ENCODE peak calls at places on chromosomes 3 and 15, in four cellular contexts. H is gastrocnemius medialis, O is tibial artery, Y is psoas muscle. J is an unnamed sample. For H3K36me3, the result is how much of the 10 kb centered on the place peaks cover.

GRCh38 chr3:23395115-23395514 is 192.0 kb downstream of the UBE2E2 start:
- DNase-seq in O (no peak), Y (no peak), H (no peak), J (no peak)

GRCh38 chr3:171028025-171028778 is 1.7 kb upstream of the SLC2A2 start:
- DNase-seq in Y (peak), O (no peak), H (peak), J (peak)

GRCh38 chr3:122092460-122093165 is 37.5 kb downstream of the CD86 start:
- DNase-seq in Y (no peak), O (peak), H (no peak), J (peak)

GRCh38 chr3:42705039-42705767 is 2.6 kb upstream of the HHATL start:
- DNase-seq in Y (no peak), H (no peak), O (peak), J (no peak)

GRCh38 chr15:89017370-89018066 is 70.7 kb upstream of the ABHD2 start:
- DNase-seq in H (peak), O (peak), Y (peak), J (peak)

GRCh38 chr3:114452176-114452744 is 158.4 kb downstream of the TIGIT start:
- DNase-seq in O (no peak), H (no peak), Y (no peak), J (no peak)

GRCh38 chr15:66369773-66370651 is 13.5 kb upstream of the TIPIN start:
- DNase-seq in Y (no peak), O (no peak), H (no peak), J (no peak)

GRCh38 chr15:75843618-75844610 is 667 bp downstream of the UBE2Q2 start:
- DNase-seq in Y (peak), H (peak), O (peak), J (peak)

GRCh38 chr15:98413973-98414546 is 234.3 kb upstream of the IGF1R start:
- DNase-seq in O (no peak), Y (peak), H (peak), J (peak)

GRCh38 chr3:25448750-25449684 is 21.0 kb downstream of the RARB start:
- DNase-seq in O (peak), Y (peak), H (peak), J (peak)

GRCh38 chr15:43469867-43470266 is 23.1 kb downstream of the TP53BP1 start:
- DNase-seq in H (no peak), O (no peak), Y (no peak), J (no peak)

GRCh38 chr15:73746883-73747282 is 6.3 kb downstream of the INSYN1 start:
- DNase-seq in O (no peak), H (no peak), Y (no peak), J (no peak)

GRCh38 chr3:20558161-20558560 is 372.2 kb upstream of the SGO1 start:
- DNase-seq in O (no peak), H (no peak), Y (no peak), J (no peak)

GRCh38 chr3:190338717-190339116 is 16.5 kb upstream of the CLDN1 start:
- DNase-seq in H (no peak), O (no peak), Y (no peak), J (peak)

GRCh38 chr15:100255644-100256043 is 86.1 kb downstream of the ADAMTS17 start:
- DNase-seq in O (no peak), Y (no peak), H (no peak), J (no peak)

GRCh38 chr15:57649138-57649537 is 57.4 kb upstream of the POLR2M start:
- DNase-seq in Y (no peak), H (no peak), O (no peak), J (no peak)

GRCh38 chr15:60054472-60054871 is 50.4 kb downstream of the FOXB1 start:
- DNase-seq in Y (no peak), O (no peak), H (no peak), J (no peak)

GRCh38 chr3:172213765-172214358 is 174.5 kb downstream of the FNDC3B start:
- DNase-seq in Y (no peak), H (no peak), O (no peak), J (no peak)

GRCh38 chr15:63672369-63672768 is 75.2 kb downstream of the FBXL22 start:
- DNase-seq in Y (no peak), O (no peak), H (no peak), J (no peak)

GRCh38 chr3:137972401-137972800 is 37.6 kb upstream of the CLDN18 start:
- DNase-seq in O (no peak), Y (no peak), H (no peak), J (no peak)

GRCh38 chr3:25662921-25663320 is 1.8 kb downstream of the TOP2B start:
- DNase-seq in O (no peak), H (no peak), Y (no peak), J (no peak)

GRCh38 chr3:53232641-53233377 is 23.0 kb downstream of the TKT start:
- DNase-seq in H (no peak), Y (peak), O (no peak), J (no peak)

GRCh38 chr3:52245322-52246263 is at the start of gene PPM1M:
- DNase-seq in Y (peak), H (peak), O (no peak), J (peak)

GRCh38 chr15:75606711-75607684 is 18.5 kb downstream of the SNUPN start:
- DNase-seq in O (no peak), H (no peak), Y (no peak), J (no peak)

GRCh38 chr15:80234883-80235282 is 17.1 kb downstream of the CTXND1 start:
- DNase-seq in O (peak), H (no peak), Y (no peak), J (no peak)

GRCh38 chr3:105972069-105972468 is 103.3 kb upstream of the CBLB start:
- DNase-seq in Y (no peak), O (no peak), H (no peak), J (no peak)

GRCh38 chr3:23685484-23686258 is 120.1 kb upstream of the UBE2E1 start:
- DNase-seq in Y (peak), O (peak), H (peak), J (peak)

GRCh38 chr3:152385761-152386160 is 117.0 kb downstream of the MBNL1 start:
- DNase-seq in O (no peak), H (no peak), Y (no peak), J (no peak)

GRCh38 chr3:156351783-156352182 is 203.1 kb downstream of the SSR3 start:
- DNase-seq in O (no peak), H (no peak), Y (no peak), J (no peak)

GRCh38 chr3:153221748-153222162 is 59.7 kb downstream of the RAP2B start:
- DNase-seq in H (peak), O (peak), Y (peak), J (peak)

GRCh38 chr15:35874260-35874905 is 328.4 kb upstream of the DPH6 start:
- DNase-seq in Y (no peak), O (peak), H (peak), J (no peak)

GRCh38 chr15:38702178-38702912 is 137.7 kb upstream of the RASGRP1 start:
- DNase-seq in Y (no peak), H (no peak), O (no peak), J (no peak)

GRCh38 chr15:31398677-31399260 is 72.1 kb downstream of the KLF13 start:
- DNase-seq in Y (no peak), O (no peak), H (no peak), J (no peak)

GRCh38 chr15:64251121-64251520 is 88.3 kb upstream of the PPIB start:
- DNase-seq in Y (no peak), H (no peak), O (no peak), J (no peak)

GRCh38 chr3:151402349-151402748 is 17.8 kb upstream of the P2RY12 start:
- DNase-seq in H (no peak), Y (no peak), O (no peak), J (no peak)

GRCh38 chr15:42273900-42274692 is 863 bp upstream of the TMEM87A start:
- DNase-seq in Y (peak), H (peak), O (peak), J (peak)

GRCh38 chr15:46343527-46343926 is 708.7 kb downstream of the SQOR start:
- DNase-seq in O (no peak), Y (no peak), H (no peak), J (no peak)

GRCh38 chr3:47512416-47513124 is 942 bp downstream of the ELP6 start:
- DNase-seq in O (peak), H (no peak), Y (peak), J (peak)

DNA sequence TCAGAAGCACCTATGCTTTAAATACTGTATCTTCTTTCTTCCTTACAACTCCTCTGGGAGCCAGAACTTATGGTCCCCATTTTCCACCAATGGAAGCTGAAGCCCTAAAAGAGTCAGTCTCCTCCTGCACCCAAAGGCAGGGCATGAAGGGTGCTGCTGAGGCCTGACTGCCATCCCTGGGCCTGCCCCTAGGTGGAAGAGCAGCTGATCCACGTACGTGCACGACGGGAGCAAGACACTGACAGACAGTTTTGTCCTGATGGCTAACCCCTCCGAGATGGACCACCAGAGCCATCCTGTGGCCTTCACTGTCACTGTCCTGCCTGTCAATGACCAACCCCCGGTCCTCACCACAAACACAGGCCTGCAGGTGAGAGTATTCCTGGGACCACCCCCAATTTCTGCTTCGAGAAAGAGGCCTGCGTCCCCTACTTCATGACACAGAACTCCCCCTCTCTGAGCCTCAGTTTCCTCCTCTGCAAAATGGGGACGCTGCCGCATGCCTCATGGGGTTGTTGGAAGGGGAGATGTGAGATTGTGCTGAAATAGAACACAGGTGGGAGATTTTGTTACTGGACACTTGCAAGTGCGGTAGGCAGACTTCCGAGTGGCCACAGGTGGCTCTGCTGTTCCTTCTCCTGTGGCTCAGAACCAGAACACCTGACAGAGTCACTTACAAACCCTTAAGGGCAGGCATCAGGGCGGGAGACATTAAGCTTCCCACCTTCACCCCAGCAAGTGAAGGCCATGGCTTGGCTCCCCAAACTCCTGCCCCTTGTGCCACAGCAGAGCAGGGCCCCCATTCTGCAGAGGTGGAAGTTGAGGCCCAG is 175.4 kb downstream of the TBC1D2B start:
- DNase-seq in O (peak), Y (peak), H (no peak), J (no peak)
- TF ChIP-seq CTCF in O (no peak), Y (no peak), H (no peak), J (no peak)

GRCh38 chr3:179860275-179861107 is 176.2 kb downstream of the PEX5L start:
- DNase-seq in H (no peak), O (no peak), Y (no peak), J (no peak)
- H3K36me3 ChIP-seq in H (under half), O (under half), Y (under half), J (under half)

GRCh38 chr3:167917969-167918368 is 177.8 kb downstream of the GOLIM4 start:
- DNase-seq in H (no peak), Y (no peak), O (no peak), J (no peak)

GRCh38 chr3:167919590-167919989 is 176.1 kb downstream of the GOLIM4 start:
- DNase-seq in Y (no peak), O (no peak), H (no peak), J (no peak)

GRCh38 chr3:167918686-167919085 is 177.0 kb downstream of the GOLIM4 start:
- DNase-seq in H (no peak), Y (no peak), O (no peak), J (no peak)

DNA sequence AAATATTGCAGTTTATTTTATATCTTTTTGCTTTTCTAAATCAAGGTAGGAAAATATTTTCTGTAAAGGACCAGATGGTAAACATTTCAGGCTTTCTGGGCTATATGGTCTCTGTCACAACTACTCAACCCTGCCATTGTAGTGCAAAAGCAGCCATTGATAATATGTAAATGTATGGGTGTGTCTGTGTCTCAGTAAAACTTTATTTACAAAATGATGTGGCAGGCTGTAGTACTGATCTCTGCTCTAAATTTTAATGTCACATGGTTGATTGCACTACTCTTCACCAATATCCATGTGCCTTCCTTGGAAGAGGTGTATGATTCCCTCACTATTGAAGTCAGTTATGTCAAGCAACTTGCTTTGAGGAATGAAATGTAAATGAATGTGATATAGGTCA is 175.0 kb downstream of the GOLIM4 start:
- DNase-seq in H (no peak), Y (no peak), O (no peak), J (no peak)
- H3K27ac ChIP-seq in H (no peak), Y (no peak), O (no peak), J (no peak)

GRCh38 chr3:107660316-107660976 is 137.7 kb downstream of the BBX start:
- DNase-seq in O (no peak), Y (no peak), H (no peak), J (no peak)
- TF ChIP-seq CTCF in O (peak), Y (peak), H (peak), J (peak)

J was measured in heart right ventricle.